ENCODE peak calls at places on chromosomes 13 and 19, in seven cellular contexts. One of them, this sample, is unnamed.

GRCh38 chr19:18306903-18307681 is 15.8 kb downstream of the LSM4 start:
- DNase-seq in stimulated activated naive B cell treated with anti-CD40 and anti-IgM and Interleukin-4, amounts not matched to agents 10 μg/mL and 1 μg/mL and 100 μg/mL, for 72 hours: no peak
- DNase-seq in NCI-H510A treated with DMSO at 0.1 percent for 48 hours: no peak
- DNase-seq in A172: no peak
- DNase-seq in retina: no peak
- DNase-seq in T-helper 1 cell: no peak
- DNase-seq in NAMALWA: peak
- DNase-seq in this sample: no peak

GRCh38 chr19:2477141-2477710 is 1.3 kb downstream of the GADD45B start:
- DNase-seq in stimulated activated naive B cell treated with anti-CD40 and anti-IgM and Interleukin-4, amounts not matched to agents 10 μg/mL and 1 μg/mL and 100 μg/mL, for 72 hours: no peak
- DNase-seq in NCI-H510A treated with DMSO at 0.1 percent for 48 hours: no peak
- DNase-seq in T-helper 1 cell: no peak
- DNase-seq in A172: peak
- DNase-seq in retina: peak
- DNase-seq in NAMALWA: peak
- DNase-seq in this sample: no peak

GRCh38 chr13:111248822-111249221 is 71.6 kb upstream of the TEX29 start:
- DNase-seq in retina: no peak
- DNase-seq in A172: no peak
- DNase-seq in NAMALWA: no peak
- DNase-seq in T-helper 1 cell: no peak
- DNase-seq in stimulated activated naive B cell treated with anti-CD40 and anti-IgM and Interleukin-4, amounts not matched to agents 10 μg/mL and 1 μg/mL and 100 μg/mL, for 72 hours: no peak
- DNase-seq in NCI-H510A treated with DMSO at 0.1 percent for 48 hours: no peak
- DNase-seq in this sample: no peak

GRCh38 chr19:54186934-54187381 is 2.4 kb downstream of the MBOAT7 start:
- DNase-seq in stimulated activated naive B cell treated with anti-CD40 and anti-IgM and Interleukin-4, amounts not matched to agents 10 μg/mL and 1 μg/mL and 100 μg/mL, for 72 hours: no peak
- DNase-seq in retina: no peak
- DNase-seq in NAMALWA: no peak
- DNase-seq in T-helper 1 cell: no peak
- DNase-seq in A172: no peak
- DNase-seq in NCI-H510A treated with DMSO at 0.1 percent for 48 hours: no peak
- DNase-seq in this sample: no peak

GRCh38 chr19:15576526-15577156 is 38.4 kb upstream of the CYP4F8 start:
- DNase-seq in NAMALWA: no peak
- DNase-seq in stimulated activated naive B cell treated with anti-CD40 and anti-IgM and Interleukin-4, amounts not matched to agents 10 μg/mL and 1 μg/mL and 100 μg/mL, for 72 hours: no peak
- DNase-seq in NCI-H510A treated with DMSO at 0.1 percent for 48 hours: no peak
- DNase-seq in T-helper 1 cell: no peak
- DNase-seq in A172: no peak
- DNase-seq in retina: no peak
- DNase-seq in this sample: no peak

GRCh38 chr13:30481241-30481760 is 15.6 kb upstream of the HMGB1 start:
- DNase-seq in retina: no peak
- DNase-seq in stimulated activated naive B cell treated with anti-CD40 and anti-IgM and Interleukin-4, amounts not matched to agents 10 μg/mL and 1 μg/mL and 100 μg/mL, for 72 hours: no peak
- DNase-seq in NAMALWA: no peak
- DNase-seq in A172: no peak
- DNase-seq in NCI-H510A treated with DMSO at 0.1 percent for 48 hours: no peak
- DNase-seq in T-helper 1 cell: no peak
- DNase-seq in this sample: no peak

GRCh38 chr13:74250738-74251190 is 116.6 kb upstream of the KLF12 start:
- DNase-seq in T-helper 1 cell: no peak
- DNase-seq in stimulated activated naive B cell treated with anti-CD40 and anti-IgM and Interleukin-4, amounts not matched to agents 10 μg/mL and 1 μg/mL and 100 μg/mL, for 72 hours: no peak
- DNase-seq in A172: peak
- DNase-seq in NCI-H510A treated with DMSO at 0.1 percent for 48 hours: no peak
- DNase-seq in retina: no peak
- DNase-seq in NAMALWA: no peak
- DNase-seq in this sample: no peak

GRCh38 chr19:40365613-40366401 is 17.3 kb downstream of the PLD3 start:
- DNase-seq in A172: peak
- DNase-seq in stimulated activated naive B cell treated with anti-CD40 and anti-IgM and Interleukin-4, amounts not matched to agents 10 μg/mL and 1 μg/mL and 100 μg/mL, for 72 hours: no peak
- DNase-seq in retina: peak
- DNase-seq in NAMALWA: no peak
- DNase-seq in NCI-H510A treated with DMSO at 0.1 percent for 48 hours: no peak
- DNase-seq in T-helper 1 cell: no peak
- DNase-seq in this sample: peak

GRCh38 chr13:41196620-41197019 is 2.3 kb upstream of the KBTBD7 start:
- DNase-seq in A172: no peak
- DNase-seq in T-helper 1 cell: no peak
- DNase-seq in retina: no peak
- DNase-seq in NAMALWA: peak
- DNase-seq in stimulated activated naive B cell treated with anti-CD40 and anti-IgM and Interleukin-4, amounts not matched to agents 10 μg/mL and 1 μg/mL and 100 μg/mL, for 72 hours: no peak
- DNase-seq in NCI-H510A treated with DMSO at 0.1 percent for 48 hours: no peak
- DNase-seq in this sample: no peak

GRCh38 chr19:12694641-12695040 is 1.8 kb downstream of the FBXW9 start:
- DNase-seq in NAMALWA: no peak
- DNase-seq in A172: no peak
- DNase-seq in NCI-H510A treated with DMSO at 0.1 percent for 48 hours: no peak
- DNase-seq in retina: no peak
- DNase-seq in stimulated activated naive B cell treated with anti-CD40 and anti-IgM and Interleukin-4, amounts not matched to agents 10 μg/mL and 1 μg/mL and 100 μg/mL, for 72 hours: no peak
- DNase-seq in T-helper 1 cell: no peak
- DNase-seq in this sample: no peak

GRCh38 chr13:96473463-96474157 is 383.7 kb downstream of the HS6ST3 start:
- DNase-seq in retina: peak
- DNase-seq in T-helper 1 cell: no peak
- DNase-seq in NCI-H510A treated with DMSO at 0.1 percent for 48 hours: peak
- DNase-seq in stimulated activated naive B cell treated with anti-CD40 and anti-IgM and Interleukin-4, amounts not matched to agents 10 μg/mL and 1 μg/mL and 100 μg/mL, for 72 hours: no peak
- DNase-seq in NAMALWA: no peak
- DNase-seq in A172: no peak
- DNase-seq in this sample: no peak

GRCh38 chr19:38650911-38651584 is 3.6 kb downstream of the ACTN4 start:
- DNase-seq in stimulated activated naive B cell treated with anti-CD40 and anti-IgM and Interleukin-4, amounts not matched to agents 10 μg/mL and 1 μg/mL and 100 μg/mL, for 72 hours: no peak
- DNase-seq in NAMALWA: no peak
- DNase-seq in retina: no peak
- DNase-seq in A172: peak
- DNase-seq in NCI-H510A treated with DMSO at 0.1 percent for 48 hours: no peak
- DNase-seq in T-helper 1 cell: no peak
- DNase-seq in this sample: no peak

GRCh38 chr13:99471231-99472202 is 29.8 kb upstream of the TM9SF2 start:
- DNase-seq in retina: no peak
- DNase-seq in A172: no peak
- DNase-seq in NCI-H510A treated with DMSO at 0.1 percent for 48 hours: no peak
- DNase-seq in T-helper 1 cell: no peak
- DNase-seq in NAMALWA: no peak
- DNase-seq in stimulated activated naive B cell treated with anti-CD40 and anti-IgM and Interleukin-4, amounts not matched to agents 10 μg/mL and 1 μg/mL and 100 μg/mL, for 72 hours: no peak
- DNase-seq in this sample: no peak

GRCh38 chr19:17209126-17210036 is 5.8 kb upstream of the USE1 start:
- DNase-seq in T-helper 1 cell: no peak
- DNase-seq in A172: peak
- DNase-seq in stimulated activated naive B cell treated with anti-CD40 and anti-IgM and Interleukin-4, amounts not matched to agents 10 μg/mL and 1 μg/mL and 100 μg/mL, for 72 hours: peak
- DNase-seq in NAMALWA: peak
- DNase-seq in retina: no peak
- DNase-seq in NCI-H510A treated with DMSO at 0.1 percent for 48 hours: no peak
- DNase-seq in this sample: no peak

GRCh38 chr19:51440846-51441409 is 17.3 kb downstream of the SIGLEC8 start:
- DNase-seq in NCI-H510A treated with DMSO at 0.1 percent for 48 hours: no peak
- DNase-seq in retina: no peak
- DNase-seq in A172: peak
- DNase-seq in T-helper 1 cell: no peak
- DNase-seq in NAMALWA: no peak
- DNase-seq in stimulated activated naive B cell treated with anti-CD40 and anti-IgM and Interleukin-4, amounts not matched to agents 10 μg/mL and 1 μg/mL and 100 μg/mL, for 72 hours: peak
- DNase-seq in this sample: peak

This sample was measured in H4.